ENCODE peak calls at places on chromosomes 1 and 21, in nine cellular contexts. C, A, G, I, T, O, J, X and N are unnamed samples.
A peak's percentile ranks its signal among the peaks of the same experiment; 100 is the strongest.

GRCh38 chr1:214187933-214188332 is 93.0 kb upstream of the SMYD2 start:
- DNase-seq in C (no peak), A (no peak), G (no peak), I (no peak), T (no peak), O (no peak), J (no peak), X (no peak), N (no peak)

GRCh38 chr1:71037829-71038620 is 9.6 kb downstream of the PTGER3 start:
- DNase-seq in C (no peak), A (no peak), G (no peak), I (no peak), T (no peak), O (no peak), J (no peak), X (no peak), N (no peak)

GRCh38 chr1:121538943-121539575 is 354.3 kb downstream of the SRGAP2C start:
- DNase-seq in C (no peak), A (no peak), G (no peak), I (no peak), T (no peak), O (no peak), J (no peak), X (no peak), N (peak; percentile 19)

GRCh38 chr1:183837062-183837461 is 32.1 kb downstream of the RGL1 start:
- DNase-seq in C (no peak), A (no peak), G (no peak), I (no peak), T (no peak), O (no peak), J (no peak), X (no peak), N (no peak)

GRCh38 chr1:87252406-87252805 is 76.3 kb upstream of the LMO4 start:
- DNase-seq in C (no peak), A (no peak), G (no peak), I (no peak), T (no peak), O (no peak), J (no peak), X (no peak), N (no peak)

GRCh38 chr1:8392522-8392921 is 74.6 kb downstream of the SLC45A1 start:
- DNase-seq in C (no peak), A (no peak), G (no peak), I (no peak), T (no peak), O (no peak), J (peak; percentile 52), X (no peak), N (no peak)

GRCh38 chr1:91700332-91700731 is 185.6 kb downstream of the TGFBR3 start:
- DNase-seq in C (no peak), A (no peak), G (no peak), I (no peak), T (no peak), O (no peak), J (no peak), X (no peak), N (peak; percentile 26)

GRCh38 chr1:15935056-15935950 is 40.6 kb downstream of the ZBTB17 start:
- DNase-seq in C (no peak), A (no peak), G (no peak), I (no peak), T (peak; percentile 40), O (no peak), J (no peak), X (no peak), N (no peak)

GRCh38 chr1:218353656-218354055 is 8.5 kb downstream of the TGFB2 start:
- DNase-seq in C (no peak), A (no peak), G (no peak), I (no peak), T (no peak), O (no peak), J (no peak), X (no peak), N (no peak)

GRCh38 chr1:209743145-209743482 is 12.7 kb upstream of the TRAF3IP3 start:
- DNase-seq in C (no peak), A (peak; percentile 70), G (no peak), I (peak; percentile 26), T (no peak), O (no peak), J (no peak), X (no peak), N (no peak)

GRCh38 chr1:29690156-29690555 is 453.8 kb downstream of the PTPRU start:
- DNase-seq in C (peak; percentile 21), A (no peak), G (no peak), I (no peak), T (peak; percentile 9), O (peak; percentile 54), J (no peak), X (no peak), N (no peak)

GRCh38 chr21:31892686-31893085 is 19.9 kb downstream of the HUNK start:
- DNase-seq in C (no peak), A (no peak), G (no peak), I (no peak), T (no peak), O (peak; percentile 57), J (no peak), X (no peak), N (no peak)

GRCh38 chr21:38875694-38876492 is 70.2 kb downstream of the ETS2 start:
- DNase-seq in C (no peak), A (no peak), G (no peak), I (no peak), T (no peak), O (no peak), J (no peak), X (no peak), N (no peak)

GRCh38 chr21:34722684-34723300 is 54.0 kb downstream of the CLIC6 start:
- DNase-seq in C (no peak), A (no peak), G (no peak), I (no peak), T (no peak), O (no peak), J (peak; percentile 46), X (no peak), N (no peak)

GRCh38 chr1:209377995-209378394 is 205.5 kb upstream of the CAMK1G start:
- DNase-seq in C (no peak), A (no peak), G (no peak), I (no peak), T (no peak), O (no peak), J (no peak), X (no peak), N (no peak)

GRCh38 chr21:42499430-42500106 is 3.5 kb upstream of the RSPH1 start:
- DNase-seq in C (no peak), A (no peak), G (no peak), I (no peak), T (no peak), O (no peak), J (no peak), X (no peak), N (no peak)

GRCh38 chr1:246569248-246570238 is 3.3 kb downstream of the CNST start:
- DNase-seq in C (no peak), A (no peak), G (no peak), I (no peak), T (no peak), O (no peak), J (peak; percentile 64), X (no peak), N (no peak)
- TF ChIP-seq POLR2A in C (no peak), A (no peak), G (peak; percentile 28), I (no peak), T (no peak), O (no peak), J (peak; percentile 50), X (no peak), N (no peak)

GRCh38 chr1:77541162-77541545 is 141.3 kb downstream of the ZZZ3 start:
- DNase-seq in C (no peak), A (no peak), G (no peak), I (no peak), T (no peak), O (no peak), J (no peak), X (no peak), N (no peak)

GRCh38 chr1:77543822-77544448 is 138.5 kb downstream of the ZZZ3 start:
- DNase-seq in C (no peak), A (no peak), G (no peak), I (no peak), T (no peak), O (no peak), J (no peak), X (no peak), N (no peak)

GRCh38 chr1:77544845-77545244 is 137.6 kb downstream of the ZZZ3 start:
- DNase-seq in C (no peak), A (no peak), G (no peak), I (no peak), T (no peak), O (no peak), J (no peak), X (no peak), N (no peak)

GRCh38 chr1:77540501-77541161 is 141.8 kb downstream of the ZZZ3 start:
- DNase-seq in C (no peak), A (no peak), G (no peak), I (no peak), T (no peak), O (no peak), J (no peak), X (no peak), N (peak; percentile 35)

DNA sequence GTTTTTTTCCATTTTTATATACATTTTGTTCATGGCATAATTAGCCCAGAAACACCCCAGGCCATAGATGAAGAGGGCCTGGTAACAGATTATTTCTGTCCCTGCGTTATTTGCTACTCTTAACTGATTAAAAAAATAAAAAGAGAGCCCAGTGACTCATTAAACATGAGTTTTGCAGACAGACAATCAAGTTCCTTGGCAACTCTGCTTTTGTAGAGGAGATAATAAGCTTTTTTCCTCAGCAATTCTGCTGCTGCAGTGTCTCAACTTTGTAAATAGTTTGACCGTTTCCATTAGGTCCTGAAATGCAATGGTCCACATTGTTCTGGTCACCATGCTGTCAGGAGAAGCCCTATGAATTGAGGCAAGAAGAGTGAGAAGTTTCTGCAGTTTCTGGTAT is 139.7 kb downstream of the ZZZ3 start:
- DNase-seq in C (no peak), A (no peak), G (no peak), I (no peak), T (no peak), O (no peak), J (no peak), X (no peak), N (no peak)
- TF ChIP-seq POLR2A in C (no peak), A (no peak), G (no peak), I (no peak), T (no peak), O (no peak), J (no peak), X (no peak), N (no peak)

GRCh38 chr1:65420590-65421340 is at the start of the genes LEPR and LEPROT:
- DNase-seq in C (no peak), A (no peak), G (no peak), I (no peak), T (no peak), O (no peak), J (no peak), X (no peak), N (peak; percentile 45)
- TF ChIP-seq POLR2A in C (peak; percentile 88), A (peak; percentile 88), G (peak; percentile 69), I (peak; percentile 89), T (peak; percentile 90), O (no peak), J (peak; percentile 86), X (no peak), N (peak; percentile 76)

DNA sequence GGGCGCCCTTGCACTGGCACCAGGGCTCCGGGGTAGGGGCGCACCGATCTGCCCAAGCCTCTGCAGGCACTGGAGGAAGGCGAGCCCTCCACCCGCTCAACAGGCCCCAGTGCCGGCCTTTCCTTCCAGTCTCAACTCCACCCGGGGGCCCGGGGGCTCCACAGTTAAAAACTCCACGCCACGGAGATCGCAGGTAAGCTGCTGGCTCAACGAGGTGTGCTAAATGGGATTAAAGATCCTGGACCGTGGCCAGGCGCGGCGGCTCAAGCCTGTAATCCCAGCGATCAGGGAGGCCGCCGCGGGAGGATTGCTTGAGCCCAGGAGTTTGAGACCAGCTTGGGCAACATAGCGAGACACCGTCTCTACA is 536 bp downstream of the HSF2BP start:
- DNase-seq in C (peak; percentile 73), A (peak; percentile 35), G (no peak), I (no peak), T (no peak), O (peak; percentile 82), J (no peak), X (no peak), N (no peak)
- TF ChIP-seq POLR2A in C (no peak), A (no peak), G (no peak), I (no peak), T (no peak), O (no peak), J (no peak), X (no peak), N (no peak)